ENCODE peak calls at places on chromosomes 13 and 19, in five cellular contexts. S is A549, G is H1, J is GM12878, Z is HepG2. O is an unnamed sample.

GRCh38 chr13:107348471-107348870 is 780.5 kb upstream of the ARGLU1 start:
- DNase-seq in Z (no peak), J (no peak), S (no peak), G (no peak), O (no peak)

GRCh38 chr13:24893863-24894262 is 129.9 kb downstream of the RNF17 start:
- DNase-seq in S (no peak), G (no peak), J (no peak), Z (no peak), O (peak)

GRCh38 chr19:33720691-33721682 is 75.7 kb upstream of the KCTD15 start:
- DNase-seq in G (no peak), Z (peak), J (no peak), S (peak), O (peak)

GRCh38 chr13:30499338-30499737 is 33.6 kb upstream of the HMGB1 start:
- DNase-seq in S (no peak), G (no peak), Z (no peak), J (no peak), O (no peak)

GRCh38 chr19:31963741-31964140 is 381.7 kb upstream of the ZNF507 start:
- DNase-seq in S (no peak), Z (no peak), J (no peak), G (no peak), O (no peak)

GRCh38 chr13:106350208-106350607 is 185.3 kb downstream of the EFNB2 start:
- DNase-seq in S (no peak), G (no peak), Z (no peak), J (no peak), O (no peak)

GRCh38 chr13:41919741-41920487 is 41.0 kb downstream of the VWA8 start:
- DNase-seq in Z (no peak), J (no peak), S (no peak), G (no peak), O (no peak)

GRCh38 chr19:18436651-18437478 is 1.1 kb downstream of the ISYNA1 start:
- DNase-seq in Z (peak), G (peak), J (no peak), S (peak), O (peak)

GRCh38 chr13:59674616-59675015 is 489.1 kb downstream of the DIAPH3 start:
- DNase-seq in Z (no peak), G (no peak), J (no peak), S (no peak), O (no peak)

GRCh38 chr13:113448885-113449692 is 4.2 kb downstream of the ADPRHL1 start:
- DNase-seq in Z (peak), G (no peak), J (peak), S (peak), O (peak)

GRCh38 chr13:37488682-37489081 is 109.9 kb downstream of the POSTN start:
- DNase-seq in J (no peak), G (no peak), S (no peak), Z (no peak), O (no peak)

GRCh38 chr13:37484056-37484455 is 114.5 kb downstream of the POSTN start:
- DNase-seq in G (no peak), J (no peak), S (no peak), Z (no peak), O (no peak)

GRCh38 chr13:37485766-37486165 is 112.8 kb downstream of the POSTN start:
- DNase-seq in G (no peak), J (no peak), Z (no peak), S (no peak), O (no peak)

GRCh38 chr13:37490176-37490575 is 108.4 kb downstream of the POSTN start:
- DNase-seq in S (no peak), Z (no peak), J (no peak), G (no peak), O (no peak)

DNA sequence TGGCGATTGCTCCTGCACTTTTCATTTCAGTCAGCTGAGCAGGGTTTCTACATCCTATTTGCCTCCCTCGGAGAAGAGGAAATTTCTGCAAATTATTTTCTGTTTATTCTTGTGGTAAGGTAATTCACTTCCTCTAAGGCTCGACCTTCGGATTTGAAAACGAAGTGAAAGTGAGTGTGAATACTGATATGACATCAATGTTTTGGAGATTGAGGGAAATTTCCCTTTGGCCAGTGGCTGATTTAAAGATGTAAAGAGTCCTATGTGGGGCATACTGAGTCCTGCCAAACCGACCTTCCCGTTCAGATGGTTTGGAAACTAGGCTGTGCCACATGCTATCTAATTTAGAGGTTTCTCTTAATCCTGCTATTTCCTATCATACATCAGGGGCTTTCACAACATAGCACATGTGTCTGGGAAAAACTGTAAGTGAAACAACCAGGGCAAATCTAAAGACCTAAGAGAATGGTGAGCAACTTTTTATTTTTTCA is 112.4 kb downstream of the POSTN start:
- DNase-seq in Z (no peak), J (no peak), S (no peak), G (no peak), O (no peak)
- TF ChIP-seq KDM1A in Z (no peak), J (no peak), S (no peak), G (no peak), O (no peak)

GRCh38 chr19:11848594-11849263 is at the start of gene ZNF439:
- DNase-seq in G (peak), J (peak), Z (peak), S (no peak), O (peak)

GRCh38 chr19:11849264-11849615 is 714 bp downstream of the ZNF439 start:
- DNase-seq in G (no peak), J (no peak), Z (no peak), S (no peak), O (no peak)

GRCh38 chr19:11848200-11848593 is 329 bp upstream of the ZNF439 start:
- DNase-seq in J (no peak), G (no peak), S (no peak), Z (no peak), O (no peak)

GRCh38 chr19:11843741-11844140 is 4.8 kb upstream of the ZNF439 start:
- DNase-seq in G (no peak), S (no peak), Z (no peak), J (no peak), O (peak)
- TF ChIP-seq RAD21 in G (no peak), S (no peak), Z (no peak), J (no peak), O (no peak)

GRCh38 chr19:15441317-15441716 is 8.4 kb downstream of the WIZ start:
- DNase-seq in Z (no peak), J (no peak), G (no peak), S (no peak), O (no peak)
- TF ChIP-seq HDAC2 in Z (no peak), J (no peak), G (no peak), S (no peak), O (no peak)

DNA sequence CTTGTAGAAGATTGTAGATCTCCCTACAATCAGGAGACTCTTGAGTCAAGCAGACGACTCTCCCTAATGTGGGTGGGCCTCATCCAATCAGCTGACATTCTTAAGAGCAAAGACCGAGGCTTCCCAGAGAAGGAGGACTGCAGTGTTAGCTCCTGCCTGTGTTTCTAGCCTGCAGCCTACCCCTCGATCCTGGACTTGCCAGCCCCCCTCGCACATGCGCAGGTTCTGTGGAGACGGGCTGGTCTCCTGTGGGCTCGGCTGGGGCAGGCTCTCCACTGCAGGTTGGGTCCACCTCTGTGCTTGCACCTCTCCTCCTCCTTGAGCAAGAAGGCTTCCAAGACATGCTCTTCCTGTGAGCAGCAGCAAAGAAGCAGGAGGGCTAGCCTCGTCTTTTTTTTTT is 185.2 kb upstream of the SOX1 start:
- DNase-seq in J (no peak), Z (no peak), S (no peak), G (peak), O (no peak)
- TF ChIP-seq KDM1A in J (no peak), Z (no peak), S (no peak), G (no peak), O (no peak)

O was measured in K562.